ENCODE peak calls at places on chromosomes 7 and 10, in nine cellular contexts. I, G, N, X, K, C, Y, O and E are unnamed samples. For H3K4me1 and H3K36me3, the result is how much of the 10 kb centered on the place peaks cover.

GRCh38 chr7:106610996-106611886 is 49.7 kb downstream of the CCDC71L start:
- DNase-seq in I (no peak), G (no peak), N (no peak), X (no peak), K (no peak), C (peak), Y (no peak), O (no peak), E (no peak)

GRCh38 chr7:43211693-43212092 is 99.2 kb downstream of the HECW1 start:
- DNase-seq in I (no peak), G (no peak), N (no peak), X (no peak), K (no peak), C (peak), Y (no peak), O (no peak), E (no peak)

GRCh38 chr10:85643839-85644525 is 722.6 kb downstream of the GRID1 start:
- DNase-seq in I (no peak), G (no peak), N (no peak), X (no peak), K (peak), C (peak), Y (no peak), O (no peak), E (no peak)

GRCh38 chr10:33010132-33011037 is 52.4 kb upstream of the ITGB1 start:
- DNase-seq in I (peak), G (no peak), N (peak), X (no peak), K (peak), C (peak), Y (no peak), O (no peak), E (peak)

GRCh38 chr7:43619213-43620012 is 36.5 kb downstream of the STK17A start:
- DNase-seq in I (no peak), G (no peak), N (no peak), X (no peak), K (no peak), C (no peak), Y (no peak), O (no peak), E (no peak)

GRCh38 chr7:97342512-97342911 is 225.0 kb downstream of the SDHAF3 start:
- DNase-seq in I (no peak), G (no peak), N (no peak), X (no peak), K (no peak), C (no peak), Y (no peak), O (no peak), E (no peak)

GRCh38 chr10:116627386-116627933 is 6.7 kb downstream of the PNLIPRP2 start:
- DNase-seq in I (no peak), G (no peak), N (peak), X (peak), K (no peak), C (peak), Y (peak), O (peak), E (no peak)

GRCh38 chr10:81733547-81733946 is 141.4 kb upstream of the NRG3 start:
- DNase-seq in I (no peak), G (no peak), N (no peak), X (no peak), K (no peak), C (no peak), Y (no peak), O (no peak), E (no peak)

GRCh38 chr7:106217089-106217542 is 67.7 kb downstream of the NAMPT start:
- DNase-seq in I (no peak), G (peak), N (no peak), X (peak), K (peak), C (peak), Y (peak), O (no peak), E (peak)

GRCh38 chr10:28177944-28178637 is 124.8 kb downstream of the MPP7 start:
- DNase-seq in I (no peak), G (no peak), N (no peak), X (no peak), K (no peak), C (peak), Y (no peak), O (no peak), E (peak)

GRCh38 chr7:78924581-78924980 is 528.9 kb downstream of the MAGI2 start:
- DNase-seq in I (no peak), G (no peak), N (peak), X (no peak), K (no peak), C (peak), Y (no peak), O (peak), E (peak)

GRCh38 chr10:26437637-26438461 is at the start of gene APBB1IP:
- DNase-seq in I (peak), G (peak), N (no peak), X (peak), K (no peak), C (peak), Y (peak), O (no peak), E (no peak)

GRCh38 chr7:51314726-51315125 is 1.9 kb downstream of the COBL start:
- DNase-seq in I (no peak), G (no peak), N (no peak), X (peak), K (no peak), C (no peak), Y (no peak), O (no peak), E (no peak)

GRCh38 chr7:43844257-43844656 is 25.1 kb downstream of the MRPS24 start:
- DNase-seq in I (no peak), G (no peak), N (no peak), X (no peak), K (no peak), C (no peak), Y (no peak), O (no peak), E (no peak)

GRCh38 chr10:109932391-109932790 is 9.1 kb upstream of the XPNPEP1 start:
- DNase-seq in I (no peak), G (no peak), N (no peak), X (no peak), K (no peak), C (peak), Y (no peak), O (no peak), E (no peak)

GRCh38 chr10:81288544-81288943 is 586.5 kb upstream of the NRG3 start:
- DNase-seq in I (no peak), G (no peak), N (no peak), X (no peak), K (no peak), C (no peak), Y (no peak), O (no peak), E (no peak)

GRCh38 chr7:25861704-25862253 is 290.2 kb upstream of the NFE2L3 start:
- DNase-seq in I (no peak), G (no peak), N (no peak), X (no peak), K (no peak), C (no peak), Y (no peak), O (no peak), E (peak)

GRCh38 chr7:106071999-106072714 is 40.0 kb downstream of the SYPL1 start:
- DNase-seq in I (no peak), G (no peak), N (peak), X (peak), K (no peak), C (peak), Y (no peak), O (no peak), E (no peak)

GRCh38 chr10:1156921-1157614 is 100.9 kb downstream of the WDR37 start:
- DNase-seq in I (no peak), G (no peak), N (no peak), X (no peak), K (no peak), C (no peak), Y (no peak), O (no peak), E (no peak)

GRCh38 chr7:156969972-156970420 is 20.5 kb downstream of the NOM1 start:
- DNase-seq in I (no peak), G (no peak), N (no peak), X (no peak), K (no peak), C (no peak), Y (no peak), O (no peak), E (no peak)

GRCh38 chr10:17479015-17479615 is 24.7 kb upstream of the ST8SIA6 start:
- DNase-seq in I (no peak), G (no peak), N (no peak), X (no peak), K (no peak), C (peak), Y (no peak), O (no peak), E (no peak)

GRCh38 chr7:22417349-22417748 is 60.4 kb upstream of the RAPGEF5 start:
- DNase-seq in I (no peak), G (no peak), N (no peak), X (no peak), K (no peak), C (no peak), Y (no peak), O (no peak), E (no peak)

GRCh38 chr7:22411977-22412693 is 55.2 kb upstream of the RAPGEF5 start:
- DNase-seq in I (no peak), G (no peak), N (no peak), X (no peak), K (no peak), C (no peak), Y (no peak), O (no peak), E (no peak)

GRCh38 chr7:22413211-22413610 is 56.3 kb upstream of the RAPGEF5 start:
- DNase-seq in I (no peak), G (no peak), N (no peak), X (no peak), K (no peak), C (no peak), Y (no peak), O (no peak), E (no peak)

GRCh38 chr7:22417841-22418240 is 60.9 kb upstream of the RAPGEF5 start:
- DNase-seq in I (no peak), G (no peak), N (no peak), X (no peak), K (no peak), C (no peak), Y (no peak), O (no peak), E (no peak)

GRCh38 chr7:22414424-22414823 is 57.5 kb upstream of the RAPGEF5 start:
- DNase-seq in I (no peak), G (no peak), N (no peak), X (no peak), K (no peak), C (no peak), Y (no peak), O (no peak), E (no peak)
- H3K4me3 ChIP-seq in I (no peak), G (no peak), N (no peak), X (no peak), K (no peak), C (no peak), Y (no peak), O (no peak), E (no peak)

GRCh38 chr10:101780818-101781654 is 2.2 kb downstream of the NPM3 start:
- DNase-seq in I (peak), G (no peak), N (peak), X (peak), K (peak), C (peak), Y (peak), O (peak), E (peak)
- H3K4me1 ChIP-seq in I (half or more), G (under half), N (under half), X (half or more), K (under half), C (under half), Y (under half), O (under half), E (under half)

GRCh38 chr10:63200416-63200815 is 67.3 kb downstream of the NRBF2 start:
- DNase-seq in I (no peak), G (no peak), N (no peak), X (no peak), K (no peak), C (no peak), Y (no peak), O (no peak), E (no peak)

GRCh38 chr10:63192826-63193225 is 59.7 kb downstream of the NRBF2 start:
- DNase-seq in I (no peak), G (no peak), N (no peak), X (no peak), K (no peak), C (peak), Y (no peak), O (no peak), E (no peak)

GRCh38 chr10:63201118-63201517 is 68.0 kb downstream of the NRBF2 start:
- DNase-seq in I (no peak), G (no peak), N (no peak), X (no peak), K (no peak), C (no peak), Y (no peak), O (no peak), E (no peak)

GRCh38 chr10:63199716-63200115 is 66.6 kb downstream of the NRBF2 start:
- DNase-seq in I (no peak), G (no peak), N (no peak), X (no peak), K (no peak), C (no peak), Y (no peak), O (no peak), E (no peak)

DNA sequence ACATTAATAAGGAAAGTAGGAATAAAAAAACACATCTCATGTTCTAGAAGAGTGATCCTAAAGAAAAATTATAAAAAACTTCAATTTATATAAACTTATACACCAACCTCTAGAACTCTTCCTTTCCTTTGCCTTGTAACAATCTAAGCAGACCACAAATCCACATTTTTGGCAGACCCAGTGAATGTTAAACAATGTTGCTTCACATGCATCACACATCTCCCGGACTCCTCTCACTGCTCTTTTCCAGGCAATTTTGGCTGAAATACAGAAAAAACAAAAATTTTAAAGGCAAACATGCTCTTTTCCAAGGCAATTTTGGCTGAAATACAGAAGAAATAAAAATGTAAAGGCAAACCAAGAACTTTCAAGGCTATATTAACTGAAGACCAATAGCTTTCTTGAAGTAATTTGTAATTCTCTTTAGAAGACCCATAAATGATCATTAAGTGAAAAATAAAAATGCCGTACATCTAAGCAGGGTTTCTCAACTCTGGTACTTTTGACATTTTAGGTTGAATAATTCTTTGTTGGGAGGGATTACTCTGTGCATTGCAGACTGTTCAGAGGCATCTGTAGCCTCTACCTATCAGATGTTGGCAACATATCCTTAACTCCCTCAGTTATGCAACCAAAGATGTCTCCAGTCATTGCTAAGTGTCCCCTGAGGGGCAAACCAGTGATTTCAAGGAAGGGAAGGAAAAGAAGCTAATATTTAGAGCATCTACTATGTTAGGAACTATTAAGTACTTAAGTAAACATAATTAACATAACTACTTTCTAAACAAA is 64.4 kb downstream of the NRBF2 start:
- DNase-seq in I (no peak), G (no peak), N (no peak), X (no peak), K (no peak), C (peak), Y (no peak), O (no peak), E (no peak)
- H3K36me3 ChIP-seq in I (under half), G (under half), N (half or more), X (half or more), K (half or more), C (under half), Y (under half), O (half or more), E (half or more)

GRCh38 chr10:95987685-95988426 is 55.5 kb upstream of the CCNJ start:
- DNase-seq in I (no peak), G (no peak), N (no peak), X (no peak), K (no peak), C (no peak), Y (no peak), O (no peak), E (no peak)
- H3K4me3 ChIP-seq in I (no peak), G (no peak), N (no peak), X (no peak), K (no peak), C (no peak), Y (no peak), O (no peak), E (no peak)

DNA sequence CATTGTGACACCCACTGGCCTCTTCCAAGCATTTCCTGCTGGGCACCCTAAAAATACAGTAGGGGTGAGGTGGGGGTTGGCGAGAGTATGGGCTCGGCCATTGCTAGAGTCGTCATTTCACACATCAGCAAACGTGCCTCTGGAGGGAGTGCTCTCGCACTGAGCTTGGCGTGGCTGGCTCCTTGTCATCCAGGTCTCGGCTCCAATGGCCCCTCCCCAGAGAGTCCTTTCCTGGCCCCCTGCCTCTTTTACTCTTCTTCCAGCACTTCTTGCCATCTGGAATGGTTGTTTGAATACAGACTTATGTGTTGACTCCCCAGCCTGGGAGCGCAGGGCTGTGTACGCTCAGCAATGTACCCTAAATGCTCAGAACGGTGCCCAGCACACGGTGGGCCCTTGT is 18.8 kb downstream of the UNC5B start:
- DNase-seq in I (no peak), G (no peak), N (no peak), X (no peak), K (no peak), C (no peak), Y (peak), O (no peak), E (no peak)
- H3K4me1 ChIP-seq in I (under half), G (under half), N (half or more), X (half or more), K (under half), C (under half), Y (under half), O (under half), E (under half)

DNA sequence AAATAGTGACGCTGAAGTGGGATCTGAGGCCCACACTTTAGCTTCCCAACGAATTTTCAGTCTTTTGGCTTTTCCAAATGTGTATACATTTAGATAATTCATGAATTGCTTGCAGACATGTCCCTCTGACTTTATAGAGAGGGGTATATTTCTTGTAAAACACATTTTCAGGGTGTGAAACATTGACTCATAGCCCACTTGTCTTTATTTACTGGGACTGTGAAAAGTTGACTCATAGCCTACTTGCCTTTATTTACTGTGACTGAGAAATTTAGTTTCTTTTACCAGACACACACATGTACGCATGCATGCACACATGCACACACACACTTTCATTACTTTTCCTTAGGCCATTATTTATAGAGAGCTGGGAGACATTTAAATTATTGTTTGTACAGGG is 79.1 kb downstream of the VTI1A start:
- DNase-seq in I (no peak), G (no peak), N (no peak), X (no peak), K (no peak), C (peak), Y (no peak), O (no peak), E (no peak)
- H3K36me3 ChIP-seq in I (under half), G (under half), N (under half), X (under half), K (under half), C (under half), Y (under half), O (under half), E (under half)

DNA sequence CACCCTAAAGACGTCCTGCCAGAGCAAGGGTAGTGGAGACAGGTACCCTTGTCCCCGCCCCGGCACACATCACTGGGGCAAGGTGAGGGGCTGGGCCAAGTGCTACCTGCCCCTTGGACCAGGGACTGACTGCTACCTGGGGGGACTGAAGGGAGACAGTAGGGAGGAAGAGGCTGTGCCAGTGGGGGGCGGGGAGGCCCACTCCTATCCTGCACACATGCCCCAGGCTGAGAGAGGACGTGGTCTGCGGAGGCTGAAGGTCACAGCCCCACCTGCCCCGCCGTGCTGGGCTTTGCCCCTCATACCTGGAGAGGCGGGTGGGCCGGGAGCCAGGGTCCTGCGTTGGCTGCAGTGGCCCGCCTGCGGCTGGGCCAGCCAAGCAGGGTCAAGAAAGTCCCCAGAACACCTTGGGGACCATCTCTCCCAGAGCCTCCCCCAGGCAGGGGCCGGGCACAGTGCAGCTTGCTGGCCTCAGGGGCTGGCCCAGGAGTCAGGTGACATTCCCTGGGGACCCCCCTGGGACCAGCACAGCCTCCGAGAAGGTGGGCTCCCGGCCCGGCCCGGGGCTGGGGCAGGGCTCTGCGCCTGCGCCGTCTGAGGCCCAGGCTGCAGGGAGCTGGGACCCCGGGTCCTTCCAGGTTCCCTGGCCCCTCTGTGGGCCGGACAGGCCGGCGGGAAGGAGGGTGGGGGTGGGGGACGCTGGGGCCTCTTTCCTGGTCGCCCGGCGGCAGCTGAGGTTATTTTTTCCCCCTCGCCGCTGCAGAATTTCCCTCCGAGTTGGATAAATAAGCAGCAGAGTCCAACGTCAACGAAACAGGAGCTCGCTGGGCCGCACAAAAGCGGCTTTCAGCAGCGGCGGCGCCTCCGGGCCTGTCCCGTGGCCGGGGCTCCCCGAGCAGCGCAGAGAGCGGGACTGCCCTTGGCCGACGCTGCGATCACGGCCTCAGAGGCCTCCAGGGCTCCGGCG is 9.8 kb upstream of the FZD9 start:
- DNase-seq in I (no peak), G (no peak), N (no peak), X (no peak), K (no peak), C (peak), Y (no peak), O (peak), E (peak)
- H3K4me3 ChIP-seq in I (no peak), G (peak), N (no peak), X (peak), K (no peak), C (no peak), Y (no peak), O (no peak), E (peak)

GRCh38 chr7:122883049-122883670 is 3.1 kb downstream of the CADPS2 start:
- DNase-seq in I (no peak), G (no peak), N (no peak), X (no peak), K (no peak), C (no peak), Y (no peak), O (no peak), E (no peak)

GRCh38 chr7:122885583-122886356 is 490 bp downstream of the CADPS2 start:
- DNase-seq in I (no peak), G (no peak), N (peak), X (peak), K (peak), C (peak), Y (peak), O (peak), E (no peak)

GRCh38 chr7:122881324-122881723 is 4.9 kb downstream of the CADPS2 start:
- DNase-seq in I (no peak), G (no peak), N (no peak), X (no peak), K (no peak), C (no peak), Y (no peak), O (no peak), E (no peak)

GRCh38 chr7:122886357-122887081 is at the start of gene CADPS2:
- DNase-seq in I (no peak), G (peak), N (peak), X (peak), K (peak), C (peak), Y (peak), O (peak), E (no peak)

GRCh38 chr7:122884186-122884585 is 2.1 kb downstream of the CADPS2 start:
- DNase-seq in I (no peak), G (no peak), N (no peak), X (no peak), K (no peak), C (no peak), Y (no peak), O (peak), E (no peak)
- H3K4me1 ChIP-seq in I (under half), G (under half), N (under half), X (half or more), K (under half), C (under half), Y (under half), O (under half), E (under half)